ENCODE peak calls at places on chromosome 22, in six cellular contexts. One of them, this sample, is unnamed.

GRCh38 chr22:46007848-46008261 is 30.9 kb upstream of the WNT7B start:
- DNase-seq in NCI-H1092 treated with DMSO at 0.1 percent for 48 hours: no peak
- DNase-seq in tibial nerve: peak
- DNase-seq in lung microvascular endothelial cell: peak
- DNase-seq in neuronal stem cell: no peak
- DNase-seq in iPS DF 19.7: no peak
- DNase-seq in this sample: peak

GRCh38 chr22:41659941-41660340 is 28.7 kb downstream of the SNU13 start:
- DNase-seq in NCI-H1092 treated with DMSO at 0.1 percent for 48 hours: no peak
- DNase-seq in tibial nerve: no peak
- DNase-seq in lung microvascular endothelial cell: no peak
- DNase-seq in neuronal stem cell: no peak
- DNase-seq in iPS DF 19.7: no peak
- DNase-seq in this sample: no peak

GRCh38 chr22:22076937-22077703 is 94.5 kb upstream of the TOP3B start:
- DNase-seq in NCI-H1092 treated with DMSO at 0.1 percent for 48 hours: no peak
- DNase-seq in tibial nerve: no peak
- DNase-seq in lung microvascular endothelial cell: no peak
- DNase-seq in neuronal stem cell: no peak
- DNase-seq in iPS DF 19.7: no peak
- DNase-seq in this sample: no peak

GRCh38 chr22:46963672-46964545 is 201.5 kb downstream of the TBC1D22A start:
- DNase-seq in NCI-H1092 treated with DMSO at 0.1 percent for 48 hours: peak
- DNase-seq in tibial nerve: no peak
- DNase-seq in lung microvascular endothelial cell: no peak
- DNase-seq in neuronal stem cell: no peak
- DNase-seq in iPS DF 19.7: no peak
- DNase-seq in this sample: peak

GRCh38 chr22:19753090-19753842 is 7.3 kb upstream of the TBX1 start:
- DNase-seq in NCI-H1092 treated with DMSO at 0.1 percent for 48 hours: no peak
- DNase-seq in tibial nerve: no peak
- DNase-seq in lung microvascular endothelial cell: no peak
- DNase-seq in neuronal stem cell: no peak
- DNase-seq in iPS DF 19.7: no peak
- DNase-seq in this sample: no peak

GRCh38 chr22:24695958-24696511 is 78.5 kb downstream of the PIWIL3 start:
- DNase-seq in NCI-H1092 treated with DMSO at 0.1 percent for 48 hours: no peak
- DNase-seq in tibial nerve: no peak
- DNase-seq in lung microvascular endothelial cell: peak
- DNase-seq in neuronal stem cell: no peak
- DNase-seq in iPS DF 19.7: no peak
- DNase-seq in this sample: peak

GRCh38 chr22:43624144-43624998 is 187.7 kb downstream of the EFCAB6 start:
- DNase-seq in NCI-H1092 treated with DMSO at 0.1 percent for 48 hours: no peak
- DNase-seq in tibial nerve: no peak
- DNase-seq in lung microvascular endothelial cell: no peak
- DNase-seq in neuronal stem cell: no peak
- DNase-seq in iPS DF 19.7: no peak
- DNase-seq in this sample: no peak

GRCh38 chr22:29784451-29785361 is 17.5 kb downstream of the UQCR10 start:
- DNase-seq in NCI-H1092 treated with DMSO at 0.1 percent for 48 hours: no peak
- DNase-seq in tibial nerve: no peak
- DNase-seq in lung microvascular endothelial cell: no peak
- DNase-seq in neuronal stem cell: no peak
- DNase-seq in iPS DF 19.7: no peak
- DNase-seq in this sample: no peak

GRCh38 chr22:19663286-19663815 is 51.0 kb upstream of the SEPTIN5 start:
- DNase-seq in NCI-H1092 treated with DMSO at 0.1 percent for 48 hours: peak
- DNase-seq in tibial nerve: peak
- DNase-seq in lung microvascular endothelial cell: peak
- DNase-seq in neuronal stem cell: no peak
- DNase-seq in iPS DF 19.7: no peak
- DNase-seq in this sample: peak

GRCh38 chr22:23832226-23833016 is 6.4 kb downstream of the DERL3 start:
- DNase-seq in NCI-H1092 treated with DMSO at 0.1 percent for 48 hours: no peak
- DNase-seq in tibial nerve: no peak
- DNase-seq in lung microvascular endothelial cell: no peak
- DNase-seq in neuronal stem cell: no peak
- DNase-seq in iPS DF 19.7: no peak
- DNase-seq in this sample: no peak

GRCh38 chr22:44566911-44567310 is 68.9 kb upstream of the RTL6 start:
- DNase-seq in NCI-H1092 treated with DMSO at 0.1 percent for 48 hours: no peak
- DNase-seq in tibial nerve: no peak
- DNase-seq in lung microvascular endothelial cell: no peak
- DNase-seq in neuronal stem cell: no peak
- DNase-seq in iPS DF 19.7: no peak
- DNase-seq in this sample: no peak

GRCh38 chr22:26406118-26406517 is 22.9 kb upstream of the ASPHD2 start:
- DNase-seq in NCI-H1092 treated with DMSO at 0.1 percent for 48 hours: peak
- DNase-seq in tibial nerve: no peak
- DNase-seq in lung microvascular endothelial cell: no peak
- DNase-seq in neuronal stem cell: no peak
- DNase-seq in iPS DF 19.7: no peak
- DNase-seq in this sample: peak

GRCh38 chr22:36452473-36453265 is 28.8 kb downstream of the TXN2 start:
- DNase-seq in NCI-H1092 treated with DMSO at 0.1 percent for 48 hours: no peak
- DNase-seq in tibial nerve: no peak
- DNase-seq in lung microvascular endothelial cell: no peak
- DNase-seq in neuronal stem cell: no peak
- DNase-seq in iPS DF 19.7: no peak
- DNase-seq in this sample: no peak

GRCh38 chr22:40033586-40034380 is 39.0 kb downstream of the FAM83F start:
- DNase-seq in NCI-H1092 treated with DMSO at 0.1 percent for 48 hours: peak
- DNase-seq in tibial nerve: no peak
- DNase-seq in lung microvascular endothelial cell: no peak
- DNase-seq in neuronal stem cell: no peak
- DNase-seq in iPS DF 19.7: no peak
- DNase-seq in this sample: no peak

GRCh38 chr22:45302047-45302446 is 7.7 kb upstream of the FAM118A start:
- DNase-seq in NCI-H1092 treated with DMSO at 0.1 percent for 48 hours: no peak
- DNase-seq in tibial nerve: no peak
- DNase-seq in lung microvascular endothelial cell: peak
- DNase-seq in neuronal stem cell: no peak
- DNase-seq in iPS DF 19.7: no peak
- DNase-seq in this sample: peak

GRCh38 chr22:24542641-24543040 is 12.3 kb downstream of the GUCD1 start:
- DNase-seq in NCI-H1092 treated with DMSO at 0.1 percent for 48 hours: no peak
- DNase-seq in tibial nerve: no peak
- DNase-seq in lung microvascular endothelial cell: no peak
- DNase-seq in neuronal stem cell: no peak
- DNase-seq in iPS DF 19.7: no peak
- DNase-seq in this sample: no peak

GRCh38 chr22:21961886-21962654 is 9.4 kb upstream of the PPM1F start:
- DNase-seq in NCI-H1092 treated with DMSO at 0.1 percent for 48 hours: no peak
- DNase-seq in tibial nerve: no peak
- DNase-seq in lung microvascular endothelial cell: no peak
- DNase-seq in neuronal stem cell: no peak
- DNase-seq in iPS DF 19.7: no peak
- DNase-seq in this sample: no peak

GRCh38 chr22:47161631-47162030 is 399.2 kb downstream of the TBC1D22A start:
- DNase-seq in NCI-H1092 treated with DMSO at 0.1 percent for 48 hours: no peak
- DNase-seq in tibial nerve: no peak
- DNase-seq in lung microvascular endothelial cell: no peak
- DNase-seq in neuronal stem cell: no peak
- DNase-seq in iPS DF 19.7: no peak
- DNase-seq in this sample: no peak

GRCh38 chr22:24187731-24188644 is 6.7 kb downstream of the SUSD2 start:
- DNase-seq in NCI-H1092 treated with DMSO at 0.1 percent for 48 hours: no peak
- DNase-seq in tibial nerve: no peak
- DNase-seq in lung microvascular endothelial cell: no peak
- DNase-seq in neuronal stem cell: no peak
- DNase-seq in iPS DF 19.7: no peak
- DNase-seq in this sample: no peak

GRCh38 chr22:43244803-43245527 is 58.0 kb upstream of the TTLL12 start:
- DNase-seq in NCI-H1092 treated with DMSO at 0.1 percent for 48 hours: no peak
- DNase-seq in tibial nerve: no peak
- DNase-seq in lung microvascular endothelial cell: no peak
- DNase-seq in neuronal stem cell: no peak
- DNase-seq in iPS DF 19.7: no peak
- DNase-seq in this sample: no peak

GRCh38 chr22:41576877-41577276 is 12.8 kb downstream of the PMM1 start:
- DNase-seq in NCI-H1092 treated with DMSO at 0.1 percent for 48 hours: peak
- DNase-seq in tibial nerve: no peak
- DNase-seq in lung microvascular endothelial cell: peak
- DNase-seq in neuronal stem cell: peak
- DNase-seq in iPS DF 19.7: peak
- DNase-seq in this sample: no peak

GRCh38 chr22:35634981-35635540 is 13.2 kb upstream of the APOL6 start:
- DNase-seq in NCI-H1092 treated with DMSO at 0.1 percent for 48 hours: no peak
- DNase-seq in tibial nerve: no peak
- DNase-seq in lung microvascular endothelial cell: no peak
- DNase-seq in neuronal stem cell: no peak
- DNase-seq in iPS DF 19.7: no peak
- DNase-seq in this sample: no peak

GRCh38 chr22:45977003-45977395 is at the start of gene WNT7B:
- DNase-seq in NCI-H1092 treated with DMSO at 0.1 percent for 48 hours: no peak
- DNase-seq in tibial nerve: no peak
- DNase-seq in lung microvascular endothelial cell: no peak
- DNase-seq in neuronal stem cell: no peak
- DNase-seq in iPS DF 19.7: no peak
- DNase-seq in this sample: peak

GRCh38 chr22:19422440-19423301 is 8.9 kb downstream of the HIRA start:
- DNase-seq in NCI-H1092 treated with DMSO at 0.1 percent for 48 hours: no peak
- DNase-seq in tibial nerve: no peak
- DNase-seq in lung microvascular endothelial cell: no peak
- DNase-seq in neuronal stem cell: no peak
- DNase-seq in iPS DF 19.7: no peak
- DNase-seq in this sample: no peak

GRCh38 chr22:46280999-46281623 is 13.3 kb downstream of the TTC38 start:
- DNase-seq in NCI-H1092 treated with DMSO at 0.1 percent for 48 hours: no peak
- DNase-seq in tibial nerve: no peak
- DNase-seq in lung microvascular endothelial cell: no peak
- DNase-seq in neuronal stem cell: no peak
- DNase-seq in iPS DF 19.7: no peak
- DNase-seq in this sample: no peak

GRCh38 chr22:30310881-30311771 is 15.6 kb downstream of the TBC1D10A start:
- DNase-seq in NCI-H1092 treated with DMSO at 0.1 percent for 48 hours: no peak
- DNase-seq in tibial nerve: peak
- DNase-seq in lung microvascular endothelial cell: peak
- DNase-seq in neuronal stem cell: no peak
- DNase-seq in iPS DF 19.7: no peak
- DNase-seq in this sample: peak

GRCh38 chr22:40721266-40721665 is 42.0 kb downstream of the MCHR1 start:
- DNase-seq in NCI-H1092 treated with DMSO at 0.1 percent for 48 hours: peak
- DNase-seq in tibial nerve: no peak
- DNase-seq in lung microvascular endothelial cell: peak
- DNase-seq in neuronal stem cell: no peak
- DNase-seq in iPS DF 19.7: no peak
- DNase-seq in this sample: no peak

GRCh38 chr22:41217553-41218157 is 12.5 kb downstream of the L3MBTL2 start:
- DNase-seq in NCI-H1092 treated with DMSO at 0.1 percent for 48 hours: peak
- DNase-seq in tibial nerve: peak
- DNase-seq in lung microvascular endothelial cell: peak
- DNase-seq in neuronal stem cell: no peak
- DNase-seq in iPS DF 19.7: no peak
- DNase-seq in this sample: peak

GRCh38 chr22:36365020-36365411 is 22.8 kb downstream of the MYH9 start:
- DNase-seq in NCI-H1092 treated with DMSO at 0.1 percent for 48 hours: no peak
- DNase-seq in tibial nerve: no peak
- DNase-seq in lung microvascular endothelial cell: peak
- DNase-seq in neuronal stem cell: no peak
- DNase-seq in iPS DF 19.7: no peak
- DNase-seq in this sample: peak

GRCh38 chr22:45418056-45418769 is 4.7 kb downstream of the RIBC2 start:
- DNase-seq in NCI-H1092 treated with DMSO at 0.1 percent for 48 hours: no peak
- DNase-seq in tibial nerve: no peak
- DNase-seq in lung microvascular endothelial cell: no peak
- DNase-seq in neuronal stem cell: no peak
- DNase-seq in iPS DF 19.7: no peak
- DNase-seq in this sample: no peak

GRCh38 chr22:45903355-45904149 is 73.4 kb downstream of the WNT7B start:
- DNase-seq in NCI-H1092 treated with DMSO at 0.1 percent for 48 hours: no peak
- DNase-seq in tibial nerve: no peak
- DNase-seq in lung microvascular endothelial cell: peak
- DNase-seq in neuronal stem cell: no peak
- DNase-seq in iPS DF 19.7: no peak
- DNase-seq in this sample: no peak

GRCh38 chr22:28601915-28602314 is 77.7 kb downstream of the TTC28 start:
- DNase-seq in NCI-H1092 treated with DMSO at 0.1 percent for 48 hours: no peak
- DNase-seq in tibial nerve: no peak
- DNase-seq in lung microvascular endothelial cell: no peak
- DNase-seq in neuronal stem cell: no peak
- DNase-seq in iPS DF 19.7: no peak
- DNase-seq in this sample: no peak

GRCh38 chr22:49229483-49230193 is 598.0 kb downstream of the BRD1 start:
- DNase-seq in NCI-H1092 treated with DMSO at 0.1 percent for 48 hours: no peak
- DNase-seq in tibial nerve: no peak
- DNase-seq in lung microvascular endothelial cell: no peak
- DNase-seq in neuronal stem cell: no peak
- DNase-seq in iPS DF 19.7: no peak
- DNase-seq in this sample: no peak

GRCh38 chr22:19948057-19948760 is 6.6 kb upstream of the TXNRD2 start:
- DNase-seq in NCI-H1092 treated with DMSO at 0.1 percent for 48 hours: no peak
- DNase-seq in tibial nerve: no peak
- DNase-seq in lung microvascular endothelial cell: no peak
- DNase-seq in neuronal stem cell: no peak
- DNase-seq in iPS DF 19.7: no peak
- DNase-seq in this sample: no peak

GRCh38 chr22:32745251-32745995 is 56.1 kb upstream of the TIMP3 start:
- DNase-seq in NCI-H1092 treated with DMSO at 0.1 percent for 48 hours: no peak
- DNase-seq in tibial nerve: peak
- DNase-seq in lung microvascular endothelial cell: no peak
- DNase-seq in neuronal stem cell: peak
- DNase-seq in iPS DF 19.7: peak
- DNase-seq in this sample: no peak

GRCh38 chr22:30877662-30878515 is 90.7 kb downstream of the MORC2 start:
- DNase-seq in NCI-H1092 treated with DMSO at 0.1 percent for 48 hours: peak
- DNase-seq in tibial nerve: no peak
- DNase-seq in lung microvascular endothelial cell: no peak
- DNase-seq in neuronal stem cell: no peak
- DNase-seq in iPS DF 19.7: no peak
- DNase-seq in this sample: no peak